ENCODE peak calls at places on chromosomes 1 and 21, in nine cellular contexts. T is IMR-90; D is colonic mucosa; Y is left ventricle myocardium inferior; J is naive thymus-derived CD4-positive, alpha-beta T cell; O is fibroblast of lung; F is endodermal cell; R is CD8-positive, alpha-beta T cell; W is thoracic aorta. Q is an unnamed sample.

GRCh38 chr1:98644510-98644909 is 17.0 kb upstream of the SNX7 start:
- DNase-seq in W (no peak), R (no peak), O (no peak), T (no peak), D (no peak), Y (no peak), J (no peak), F (no peak), Q (no peak)

GRCh38 chr1:19773485-19773884 is 26.2 kb downstream of the TMCO4 start:
- DNase-seq in J (no peak), R (no peak), T (no peak), F (no peak), W (no peak), Y (no peak), D (no peak), O (no peak), Q (no peak)

GRCh38 chr1:158864595-158864994 is 33.4 kb downstream of the MNDA start:
- DNase-seq in R (no peak), F (peak; percentile 77), O (no peak), Y (no peak), J (no peak), T (no peak), D (no peak), W (no peak), Q (peak; percentile 25)

GRCh38 chr1:38026592-38027200 is 14.2 kb downstream of the UTP11 start:
- DNase-seq in O (peak; percentile 62), R (no peak), F (peak; percentile 90), J (no peak), D (no peak), T (peak; percentile 57), Y (no peak), W (no peak), Q (no peak)

GRCh38 chr1:181090653-181091126 is 2.2 kb downstream of the IER5 start:
- DNase-seq in W (no peak), T (no peak), Y (no peak), O (no peak), F (no peak), J (peak; percentile 42), D (peak; percentile 70), R (peak; percentile 54), Q (no peak)

GRCh38 chr21:16086121-16086520 is 356.3 kb downstream of the USP25 start:
- DNase-seq in D (no peak), W (no peak), O (no peak), R (no peak), F (no peak), Y (no peak), J (no peak), T (no peak), Q (no peak)

GRCh38 chr1:85109475-85109874 is 61.2 kb upstream of the MCOLN3 start:
- DNase-seq in R (peak; percentile 50), T (peak; percentile 75), D (peak; percentile 59), O (peak; percentile 82), F (peak; percentile 81), Y (peak; percentile 26), W (no peak), J (peak; percentile 50), Q (peak; percentile 55)

GRCh38 chr1:37704966-37705365 is 12.7 kb downstream of the CDCA8 start:
- DNase-seq in W (no peak), J (no peak), R (no peak), D (no peak), F (no peak), Y (no peak), T (peak; percentile 44), O (peak; percentile 25), Q (no peak)

GRCh38 chr21:42687796-42688195 is 34.4 kb downstream of the PDE9A start:
- DNase-seq in Y (no peak), T (no peak), F (no peak), J (no peak), W (no peak), O (no peak), R (no peak), D (no peak), Q (no peak)

GRCh38 chr21:34198232-34199120 is 125.1 kb downstream of the MRPS6 start:
- DNase-seq in D (no peak), T (no peak), W (no peak), J (peak; percentile 44), O (no peak), F (no peak), R (no peak), Y (no peak), Q (no peak)

GRCh38 chr1:219967361-219967760 is 39.0 kb upstream of the SLC30A10 start:
- DNase-seq in W (no peak), T (no peak), F (no peak), D (no peak), O (no peak), J (no peak), Y (no peak), R (no peak), Q (no peak)

GRCh38 chr1:26280333-26281042 is 602 bp downstream of the SH3BGRL3 start:
- DNase-seq in D (peak; percentile 53), F (peak; percentile 61), T (peak; percentile 48), W (no peak), J (no peak), R (peak; percentile 29), O (no peak), Y (no peak), Q (no peak)

GRCh38 chr1:119410977-119411376 is 4.0 kb upstream of the HSD3B2 start:
- DNase-seq in Y (no peak), F (no peak), T (no peak), W (no peak), D (no peak), R (no peak), O (no peak), J (no peak), Q (no peak)

GRCh38 chr1:33497410-33497809 is 25.0 kb downstream of the ZSCAN20 start:
- DNase-seq in R (no peak), Y (no peak), D (no peak), F (no peak), J (no peak), O (no peak), T (no peak), W (no peak), Q (no peak)

GRCh38 chr1:185388815-185389214 is 71.8 kb upstream of the IVNS1ABP start:
- DNase-seq in D (no peak), W (no peak), O (no peak), J (no peak), T (no peak), Y (no peak), F (no peak), R (no peak), Q (no peak)

DNA sequence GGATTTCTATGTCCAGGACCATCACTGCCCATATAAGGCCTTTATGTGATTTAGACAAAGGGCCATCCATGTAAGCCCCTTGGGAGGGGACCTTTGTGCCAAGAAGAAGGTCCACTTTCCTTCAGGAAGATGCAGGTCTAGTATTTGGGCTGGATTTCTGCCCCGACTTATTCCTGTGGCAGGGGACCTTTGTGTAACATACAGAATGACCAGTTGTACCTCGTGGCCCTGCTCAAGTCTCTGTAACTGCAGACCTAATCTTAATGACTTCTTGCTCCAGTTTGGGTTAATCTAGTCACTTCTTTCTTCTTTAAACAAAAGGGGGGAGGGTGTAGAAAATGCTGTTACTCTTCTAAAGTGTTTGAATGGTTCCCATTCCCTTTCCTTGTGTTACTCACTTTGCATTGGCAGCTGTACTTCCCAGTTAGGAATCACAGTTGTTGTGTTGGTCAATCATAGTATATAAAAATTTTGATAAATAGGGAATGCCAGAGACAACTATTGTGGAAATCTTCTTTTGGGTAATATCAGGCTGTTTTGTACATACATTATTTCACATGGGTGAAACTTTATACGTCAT is 54.2 kb downstream of the MIGA1 start:
- DNase-seq in J (no peak), T (no peak), D (no peak), W (no peak), Y (no peak), F (no peak), O (no peak), R (no peak), Q (no peak)
- H3K4me1 ChIP-seq in J (no peaks in the 10 kb centered on the region), T (peaks cover 15% of the 10 kb centered on the region), D (peaks cover 9% of the 10 kb centered on the region), W (peaks cover 68% of the 10 kb centered on the region), Y (peaks cover 84% of the 10 kb centered on the region), F (peaks cover 8% of the 10 kb centered on the region), O (peaks cover 17% of the 10 kb centered on the region), R (no peaks in the 10 kb centered on the region), Q (no peaks in the 10 kb centered on the region)

GRCh38 chr1:201605385-201605747 is 66.4 kb downstream of the NAV1 start:
- DNase-seq in T (peak; percentile 15), J (no peak), F (no peak), O (no peak), Y (no peak), R (no peak), W (no peak), D (no peak), Q (no peak)

GRCh38 chr1:201599548-201599947 is 60.6 kb downstream of the NAV1 start:
- DNase-seq in D (no peak), J (no peak), Y (no peak), T (no peak), O (no peak), W (no peak), R (no peak), F (no peak), Q (no peak)

GRCh38 chr1:201606096-201606495 is 67.2 kb downstream of the NAV1 start:
- DNase-seq in O (no peak), T (no peak), W (no peak), D (no peak), Y (no peak), J (no peak), F (no peak), R (no peak), Q (no peak)

GRCh38 chr1:201603613-201604232 is 64.8 kb downstream of the NAV1 start:
- DNase-seq in W (no peak), D (no peak), F (no peak), O (no peak), Y (no peak), R (no peak), T (peak; percentile 82), J (no peak), Q (no peak)

GRCh38 chr1:201602413-201603265 is 63.7 kb downstream of the NAV1 start:
- DNase-seq in D (no peak), T (peak; percentile 96), O (peak; percentile 81), J (no peak), R (no peak), W (no peak), F (no peak), Y (no peak), Q (no peak)
- H3K4me1 ChIP-seq in D (no peaks in the 10 kb centered on the region), T (peaks cover 42% of the 10 kb centered on the region), O (peaks cover 20% of the 10 kb centered on the region), J (no peaks in the 10 kb centered on the region), R (no peaks in the 10 kb centered on the region), W (peaks cover 21% of the 10 kb centered on the region), F (no peaks in the 10 kb centered on the region), Y (peaks cover 56% of the 10 kb centered on the region), Q (no peaks in the 10 kb centered on the region)

DNA sequence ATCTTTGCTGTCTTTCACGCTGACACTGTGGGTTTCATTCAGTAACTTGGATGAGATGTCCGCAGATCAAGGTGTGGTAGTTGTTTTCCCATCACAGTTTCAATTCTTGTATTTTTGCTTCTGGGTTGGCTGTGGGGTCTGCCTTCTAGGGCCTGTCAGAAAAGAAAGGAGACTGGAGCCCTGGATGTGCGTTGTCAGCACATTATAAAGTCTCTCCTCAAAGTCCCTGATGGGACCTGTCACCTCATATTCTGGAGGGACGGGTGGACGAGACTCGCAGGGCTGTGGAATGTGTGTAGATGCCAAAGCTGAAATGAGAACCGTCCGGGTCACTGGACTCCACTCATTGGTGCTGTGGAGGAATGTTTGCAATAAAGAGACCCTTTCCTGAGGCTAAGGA is 11.3 kb downstream of the IGSF5 start:
- DNase-seq in Y (no peak), T (no peak), J (no peak), F (no peak), W (no peak), D (no peak), O (no peak), R (no peak), Q (no peak)
- H3K4me1 ChIP-seq in Y (no peaks in the 10 kb centered on the region), T (no peaks in the 10 kb centered on the region), J (no peaks in the 10 kb centered on the region), F (no peaks in the 10 kb centered on the region), W (no peaks in the 10 kb centered on the region), D (no peaks in the 10 kb centered on the region), O (no peaks in the 10 kb centered on the region), R (no peaks in the 10 kb centered on the region), Q (no peaks in the 10 kb centered on the region)

GRCh38 chr1:206557636-206558473 is 50.5 kb downstream of the RASSF5 start:
- DNase-seq in Y (no peak), D (no peak), J (peak; percentile 28), F (no peak), O (no peak), W (no peak), R (peak; percentile 56), T (no peak), Q (no peak)
- H3K4me1 ChIP-seq in Y (peaks cover 72% of the 10 kb centered on the region), D (no peaks in the 10 kb centered on the region), J (peaks cover 67% of the 10 kb centered on the region), F (peaks cover 3% of the 10 kb centered on the region), O (no peaks in the 10 kb centered on the region), W (peaks cover 27% of the 10 kb centered on the region), R (peaks cover 70% of the 10 kb centered on the region), T (peaks cover 4% of the 10 kb centered on the region), Q (peaks cover 2% of the 10 kb centered on the region)

Q was measured in iPS DF 6.9.